ENCODE peak calls at places on chromosomes 13 and 19, in ten cellular contexts. F, T, N, C, Z, U, Y, E, P and R are unnamed samples.

GRCh38 chr13:23609414-23610186 is 39.4 kb downstream of the TNFRSF19 start:
- DNase-seq in Y (no peak), T (peak; percentile 23), U (no peak), F (no peak), P (peak; percentile 60), C (no peak), E (no peak), Z (no peak), N (peak; percentile 33), R (no peak)

GRCh38 chr19:5443723-5444122 is 11.5 kb upstream of the ZNRF4 start:
- DNase-seq in C (no peak), F (no peak), U (no peak), P (no peak), Z (no peak), E (no peak), N (no peak), Y (no peak), T (no peak), R (no peak)

GRCh38 chr19:392375-392970 is 16.5 kb downstream of the C2CD4C start:
- DNase-seq in N (no peak), F (no peak), P (no peak), T (no peak), U (no peak), Z (no peak), C (no peak), E (no peak), Y (no peak), R (no peak)

GRCh38 chr13:109211616-109212015 is 574.8 kb downstream of the IRS2 start:
- DNase-seq in N (no peak), T (no peak), C (no peak), U (no peak), Y (no peak), E (no peak), F (no peak), Z (no peak), P (no peak), R (no peak)

GRCh38 chr13:35292329-35292728 is 184.2 kb downstream of the MAB21L1 start:
- DNase-seq in U (no peak), C (no peak), Z (no peak), N (no peak), F (no peak), P (no peak), Y (no peak), T (no peak), E (no peak), R (no peak)

GRCh38 chr13:104936304-104936703 is 1599.2 kb downstream of the EFNB2 start:
- DNase-seq in N (no peak), P (no peak), T (no peak), Z (no peak), E (no peak), F (no peak), U (no peak), Y (no peak), C (no peak), R (no peak)

GRCh38 chr13:100305398-100305797 is 216.5 kb downstream of the PCCA start:
- DNase-seq in U (no peak), Y (no peak), N (no peak), T (no peak), E (no peak), P (no peak), Z (no peak), F (no peak), C (no peak), R (no peak)

GRCh38 chr19:40974633-40975037 is 16.4 kb upstream of the CYP2B6 start:
- DNase-seq in T (peak; percentile 81), U (peak; percentile 39), P (peak; percentile 92), E (peak; percentile 82), F (peak; percentile 56), Z (peak; percentile 75), Y (peak; percentile 31), N (peak; percentile 65), C (no peak), R (peak; percentile 71)

GRCh38 chr19:3031607-3031867 is 2.5 kb upstream of the TLE2 start:
- DNase-seq in Y (no peak), P (no peak), U (no peak), Z (no peak), F (no peak), E (no peak), C (no peak), N (no peak), T (no peak), R (no peak)

GRCh38 chr19:53883231-53883661 is 1.2 kb downstream of the PRKCG start:
- DNase-seq in P (no peak), F (no peak), E (no peak), Z (no peak), C (no peak), N (no peak), Y (no peak), T (no peak), U (no peak), R (no peak)

GRCh38 chr19:57280913-57281425 is 684 bp downstream of the ZNF460 start:
- DNase-seq in F (no peak), N (peak; percentile 54), Y (no peak), Z (peak; percentile 53), U (no peak), P (no peak), E (no peak), C (no peak), T (no peak), R (peak; percentile 40)

GRCh38 chr13:110714798-110715394 is 1.4 kb downstream of the ING1 start:
- DNase-seq in U (peak; percentile 70), N (peak; percentile 43), E (peak; percentile 55), Z (peak; percentile 39), T (peak; percentile 69), C (no peak), P (peak; percentile 57), Y (no peak), F (no peak), R (no peak)

GRCh38 chr13:50038266-50038665 is 23.0 kb downstream of the KCNRG start:
- DNase-seq in P (no peak), Z (no peak), T (no peak), N (no peak), E (no peak), U (no peak), F (no peak), Y (no peak), C (no peak), R (no peak)

DNA sequence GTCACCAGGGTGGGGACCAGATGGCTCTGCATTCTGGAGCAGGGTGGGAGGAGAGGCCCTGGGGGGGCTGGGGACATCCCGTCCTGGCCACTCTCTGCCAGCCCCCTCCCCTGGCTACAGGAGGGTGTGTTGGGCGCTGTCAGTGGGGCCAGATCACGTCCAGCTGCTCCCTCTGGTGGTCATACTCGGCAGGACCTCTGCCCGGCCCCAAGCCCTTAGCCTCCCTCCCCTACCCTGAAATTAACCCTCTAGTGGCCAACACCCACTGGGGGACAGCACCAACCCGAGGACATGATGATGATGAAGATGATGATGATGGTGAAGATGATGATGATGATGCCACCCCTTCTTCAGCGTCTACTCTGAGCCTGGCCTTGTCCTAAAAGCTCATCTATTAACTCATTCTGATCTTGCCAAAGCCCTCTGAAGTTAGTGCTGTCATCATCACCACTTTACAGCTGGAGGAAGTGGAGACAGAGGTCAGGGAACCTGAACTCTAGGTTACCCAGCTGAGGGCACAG is 590 bp upstream of the LGI4 start:
- DNase-seq in N (peak; percentile 64), T (peak; percentile 84), Y (no peak), F (no peak), U (peak; percentile 85), Z (peak; percentile 79), P (peak; percentile 81), E (peak; percentile 82), C (no peak), R (peak; percentile 45)
- H3K4me3 ChIP-seq in N (no peak overlapping the region), T (no peak overlapping the region), Y (peak overlapping the region; percentile 62), F (no peak overlapping the region), U (peak overlapping the region; percentile 33), Z (no peak overlapping the region), P (no peak overlapping the region), E (peak overlapping the region; percentile 27), C (peak overlapping the region; percentile 63), R (no peak overlapping the region)

GRCh38 chr19:13094285-13094595 is 8.4 kb downstream of the LYL1 start:
- DNase-seq in Z (no peak), T (no peak), N (no peak), Y (no peak), C (no peak), E (no peak), P (no peak), F (no peak), U (peak; percentile 46), R (no peak)
- H3K4me1 ChIP-seq in Z (peaks cover 48% of the 10 kb centered on the region), T (peaks cover 14% of the 10 kb centered on the region), N (peaks cover 17% of the 10 kb centered on the region), Y (peaks cover 77% of the 10 kb centered on the region), C (peaks cover 58% of the 10 kb centered on the region), E (peaks cover 67% of the 10 kb centered on the region), P (peaks cover 45% of the 10 kb centered on the region), F (peaks cover 43% of the 10 kb centered on the region), U (peaks cover 78% of the 10 kb centered on the region), R (peaks cover 35% of the 10 kb centered on the region)

GRCh38 chr19:43783636-43784035 is 2.9 kb upstream of the KCNN4 start:
- DNase-seq in Z (no peak), E (no peak), U (no peak), P (no peak), F (no peak), N (no peak), Y (no peak), T (no peak), C (no peak), R (no peak)
- H3K36me3 ChIP-seq in Z (no peaks in the 10 kb centered on the region), E (no peaks in the 10 kb centered on the region), U (no peaks in the 10 kb centered on the region), P (no peaks in the 10 kb centered on the region), F (no peaks in the 10 kb centered on the region), N (no peaks in the 10 kb centered on the region), Y (no peaks in the 10 kb centered on the region), T (no peaks in the 10 kb centered on the region), C (no peaks in the 10 kb centered on the region), R (no peaks in the 10 kb centered on the region)

GRCh38 chr19:16066611-16067104 is 9.6 kb upstream of the TPM4 start:
- DNase-seq in U (no peak), P (peak; percentile 74), N (peak; percentile 63), F (no peak), T (peak; percentile 81), Y (no peak), C (no peak), E (peak; percentile 49), Z (peak; percentile 72), R (peak; percentile 57)

GRCh38 chr19:16070366-16070990 is 5.8 kb upstream of the TPM4 start:
- DNase-seq in F (peak; percentile 82), N (peak; percentile 86), Z (peak; percentile 92), T (peak; percentile 96), C (peak; percentile 75), U (peak; percentile 36), P (no peak), E (peak; percentile 92), Y (peak; percentile 57), R (peak; percentile 95)

GRCh38 chr19:16069813-16070365 is 6.4 kb upstream of the TPM4 start:
- DNase-seq in T (no peak), N (no peak), E (peak; percentile 40), Z (no peak), Y (no peak), F (no peak), P (no peak), U (no peak), C (no peak), R (no peak)

GRCh38 chr19:16067205-16067938 is 8.9 kb upstream of the TPM4 start:
- DNase-seq in T (peak; percentile 79), N (no peak), Z (no peak), U (peak; percentile 55), C (peak; percentile 67), F (no peak), E (peak; percentile 91), P (peak; percentile 85), Y (peak; percentile 84), R (no peak)

DNA sequence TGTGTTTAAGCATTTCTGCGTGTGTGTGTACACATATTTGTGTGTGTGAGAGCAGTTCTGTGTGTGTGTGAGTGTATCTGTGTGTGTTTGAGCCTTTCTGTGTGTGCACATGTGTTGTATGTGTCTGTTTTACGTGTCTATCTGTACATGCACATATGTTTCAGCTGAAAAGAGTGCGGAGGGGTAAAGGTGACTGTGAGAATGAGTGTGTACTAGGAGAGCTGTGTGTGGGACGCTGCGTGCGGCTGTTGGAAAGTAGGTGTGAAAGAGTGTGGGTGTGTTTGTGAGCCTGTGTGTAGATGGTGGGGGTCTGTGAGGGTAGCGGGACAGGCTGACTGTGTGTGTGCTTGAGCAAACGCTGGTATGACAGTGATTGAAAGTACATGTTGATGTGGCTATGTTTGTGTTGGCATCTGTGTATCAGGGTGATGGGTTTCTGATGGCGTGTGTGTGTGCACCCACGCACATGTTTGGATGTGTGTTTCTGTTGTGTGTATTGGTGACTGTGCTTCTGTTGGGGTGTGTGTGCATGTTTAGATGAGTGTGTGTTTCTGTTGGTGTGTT is 7.5 kb upstream of the TPM4 start:
- DNase-seq in F (no peak), U (no peak), Y (no peak), N (no peak), P (no peak), Z (no peak), E (no peak), C (no peak), T (no peak), R (no peak)
- H3K4me3 ChIP-seq in F (no peak overlapping the region), U (peak overlapping the region; percentile 13), Y (peak overlapping the region; percentile 94), N (no peak overlapping the region), P (no peak overlapping the region), Z (no peak overlapping the region), E (peak overlapping the region; percentile 68), C (peak overlapping the region; percentile 80), T (peak overlapping the region; percentile 29), R (no peak overlapping the region)